ENCODE peak calls at places on chromosomes 5 and 9, in five cellular contexts. A is upper lobe of right lung; F is AG10803; N is lung microvascular endothelial cell; U is activated CD4-positive, alpha-beta T cell treated with anti-CD3 and anti-CD28 coated beads, Interleukin-2, amount 50 U/mL, for 24 hours. G is an unnamed sample.

GRCh38 chr5:52870448-52870847 is 82.7 kb downstream of the ITGA1 start:
- DNase-seq in U (no peak), A (no peak), N (peak; percentile 72), F (peak; percentile 66), G (peak; percentile 84)

GRCh38 chr5:123422433-123423277 is 548 bp downstream of the CEP120 start:
- DNase-seq in N (peak; percentile 49), U (no peak), F (peak; percentile 27), A (no peak), G (no peak)

GRCh38 chr9:127142291-127142690 is 19.9 kb upstream of the ANGPTL2 start:
- DNase-seq in U (no peak), N (no peak), F (no peak), A (no peak), G (no peak)

GRCh38 chr9:99092643-99093491 is 12.0 kb upstream of the TGFBR1 start:
- DNase-seq in A (no peak), U (no peak), F (no peak), N (no peak), G (no peak)

GRCh38 chr5:84239509-84239908 is 145.2 kb downstream of the EDIL3 start:
- DNase-seq in A (no peak), F (peak; percentile 63), U (no peak), N (peak; percentile 8), G (no peak)

GRCh38 chr5:147369742-147370374 is 135.0 kb downstream of the STK32A start:
- DNase-seq in U (no peak), N (peak; percentile 34), A (no peak), F (peak; percentile 12), G (peak; percentile 32)

GRCh38 chr9:16704096-16704488 is 166.4 kb downstream of the BNC2 start:
- DNase-seq in N (peak; percentile 32), F (no peak), A (no peak), U (no peak), G (no peak)

GRCh38 chr9:88932766-88933165 is 58.5 kb upstream of the S1PR3 start:
- DNase-seq in A (no peak), F (no peak), U (no peak), N (no peak), G (peak; percentile 77)

GRCh38 chr9:89555426-89556375 is 49.1 kb upstream of the GADD45G start:
- DNase-seq in A (no peak), N (no peak), F (no peak), U (no peak), G (no peak)

GRCh38 chr9:26066237-26066636 is 388.0 kb upstream of the TUSC1 start:
- DNase-seq in F (no peak), N (no peak), U (no peak), A (no peak), G (no peak)

GRCh38 chr5:142057697-142058056 is 44.9 kb upstream of the GNPDA1 start:
- DNase-seq in F (no peak), N (no peak), A (no peak), U (no peak), G (no peak)

GRCh38 chr9:77961541-77961940 is 70.1 kb downstream of the GNAQ start:
- DNase-seq in U (no peak), F (peak; percentile 58), N (peak; percentile 73), A (no peak), G (no peak)

GRCh38 chr9:130714586-130715110 is 21.1 kb downstream of the EXOSC2 start:
- DNase-seq in U (no peak), F (no peak), N (peak; percentile 4), A (no peak), G (no peak)

GRCh38 chr5:57887851-57888621 is 405.4 kb upstream of the ACTBL2 start:
- DNase-seq in U (no peak), F (peak; percentile 68), A (no peak), N (peak; percentile 85), G (peak; percentile 82)

GRCh38 chr5:23721336-23721735 is 213.9 kb downstream of the PRDM9 start:
- DNase-seq in F (no peak), A (no peak), U (no peak), N (no peak), G (no peak)

GRCh38 chr9:130860458-130861316 is 25.6 kb downstream of the ABL1 start:
- DNase-seq in F (peak; percentile 98), U (no peak), A (peak; percentile 87), N (peak; percentile 96), G (peak; percentile 90)

GRCh38 chr5:88883566-88884434 is 816 bp upstream of the MEF2C start:
- DNase-seq in A (peak; percentile 81), F (peak; percentile 78), U (no peak), N (peak; percentile 86), G (peak; percentile 70)

GRCh38 chr5:130227699-130228098 is 323.4 kb downstream of the CHSY3 start:
- DNase-seq in F (no peak), N (no peak), U (no peak), A (no peak), G (no peak)

GRCh38 chr5:132866342-132867045 is at the start of the genes GDF9 and UQCRQ:
- DNase-seq in U (peak; percentile 96), N (peak; percentile 100), F (peak; percentile 100), A (peak; percentile 97), G (peak; percentile 100)

GRCh38 chr5:145483211-145483610 is 351.9 kb downstream of the PRELID2 start:
- DNase-seq in N (peak; percentile 67), A (no peak), U (no peak), F (peak; percentile 60), G (no peak)

GRCh38 chr5:138282918-138283742 is 8.7 kb upstream of the GFRA3 start:
- DNase-seq in U (no peak), F (peak; percentile 58), N (peak; percentile 64), A (peak; percentile 62), G (peak; percentile 64)

GRCh38 chr9:134809296-134809695 is 71.3 kb upstream of the FCN2 start:
- DNase-seq in F (peak; percentile 31), U (no peak), N (no peak), A (no peak), G (no peak)

GRCh38 chr9:123960965-123961364 is 31.0 kb upstream of the DENND1A start:
- DNase-seq in F (no peak), N (no peak), A (no peak), U (no peak), G (no peak)

GRCh38 chr9:95085861-95086563 is 231.5 kb downstream of the FANCC start:
- DNase-seq in U (no peak), F (no peak), N (no peak), A (peak; percentile 62), G (no peak)

GRCh38 chr5:91293131-91293530 is 90.0 kb downstream of the ARRDC3 start:
- DNase-seq in U (no peak), N (no peak), A (no peak), F (peak; percentile 79), G (no peak)

GRCh38 chr9:20378851-20379250 is 243.4 kb downstream of the MLLT3 start:
- DNase-seq in A (no peak), F (no peak), U (no peak), N (no peak), G (no peak)

GRCh38 chr9:127778280-127779135 is at the start of gene SH2D3C:
- DNase-seq in N (no peak), A (peak; percentile 73), F (no peak), U (no peak), G (no peak)

GRCh38 chr5:72126796-72127195 is 19.5 kb downstream of the MAP1B start:
- DNase-seq in U (no peak), F (peak; percentile 73), N (no peak), A (no peak), G (no peak)

GRCh38 chr9:16689352-16689938 is 181.0 kb downstream of the BNC2 start:
- DNase-seq in N (peak; percentile 71), U (no peak), F (no peak), A (no peak), G (no peak)

GRCh38 chr9:77386187-77386586 is 208.9 kb downstream of the VPS13A start:
- DNase-seq in F (peak; percentile 82), U (no peak), A (no peak), N (no peak), G (no peak)

GRCh38 chr9:134065720-134066419 is 2.0 kb downstream of the BRD3 start:
- DNase-seq in F (peak; percentile 61), N (peak; percentile 87), A (peak; percentile 75), U (peak; percentile 71), G (no peak)

GRCh38 chr9:14029811-14030210 is 284.1 kb downstream of the NFIB start:
- DNase-seq in A (no peak), U (no peak), F (no peak), N (peak; percentile 37), G (no peak)

GRCh38 chr5:74975582-74975981 is 76.8 kb downstream of the GCNT4 start:
- DNase-seq in N (no peak), A (no peak), U (no peak), F (no peak), G (no peak)

GRCh38 chr5:528625-529511 is 4.6 kb upstream of the SLC9A3 start:
- DNase-seq in F (no peak), A (peak; percentile 48), U (no peak), N (no peak), G (no peak)

GRCh38 chr9:74100042-74100441 is 397.1 kb upstream of the RORB start:
- DNase-seq in F (no peak), A (no peak), N (no peak), U (no peak), G (no peak)

GRCh38 chr5:35198096-35198495 is 32.2 kb downstream of the PRLR start:
- DNase-seq in A (peak; percentile 89), U (no peak), N (peak; percentile 65), F (peak; percentile 58), G (peak; percentile 50)